ENCODE peak calls at places on chromosome 6, in seven cellular contexts. R, L, S, H, N, B and M are unnamed samples.

GRCh38 chr6:111663692-111664564 is 58.2 kb upstream of the TRAF3IP2 start:
- DNase-seq in L (peak; percentile 38), B (no peak), R (peak; percentile 81), H (peak; percentile 50), N (peak; percentile 30), S (no peak), M (peak; percentile 46)

GRCh38 chr6:140956567-140957306 is 1176.0 kb upstream of the GJE1 start:
- DNase-seq in B (no peak), H (peak; percentile 42), N (no peak), L (peak; percentile 65), R (peak; percentile 85), S (no peak), M (no peak)

GRCh38 chr6:72826744-72827438 is 205.0 kb downstream of the KCNQ5 start:
- DNase-seq in S (no peak), B (peak; percentile 86), H (peak; percentile 76), N (no peak), R (peak; percentile 76), L (peak; percentile 59), M (no peak)

GRCh38 chr6:336159-337114 is 44.1 kb downstream of the DUSP22 start:
- DNase-seq in H (no peak), L (no peak), N (no peak), R (no peak), B (no peak), S (no peak), M (no peak)

GRCh38 chr6:2721219-2721618 is 29.5 kb downstream of the MYLK4 start:
- DNase-seq in B (no peak), R (no peak), N (no peak), L (no peak), H (no peak), S (no peak), M (no peak)

GRCh38 chr6:13063300-13063918 is 264.9 kb downstream of the TBC1D7 start:
- DNase-seq in L (no peak), B (no peak), R (peak; percentile 35), N (no peak), H (no peak), S (no peak), M (no peak)

GRCh38 chr6:148471624-148472494 is 129.2 kb downstream of the SASH1 start:
- DNase-seq in B (no peak), S (peak; percentile 91), R (peak; percentile 60), N (no peak), H (peak; percentile 50), L (peak; percentile 52), M (no peak)

GRCh38 chr6:53240763-53241162 is 92.1 kb upstream of the GCM1 start:
- DNase-seq in B (no peak), H (no peak), L (no peak), N (no peak), S (no peak), R (no peak), M (no peak)

GRCh38 chr6:32886674-32887383 is 32.8 kb downstream of the PSMB9 start:
- DNase-seq in R (peak; percentile 89), N (peak; percentile 68), S (no peak), B (peak; percentile 79), L (peak; percentile 89), H (peak; percentile 68), M (no peak)

GRCh38 chr6:151627689-151628444 is 134.1 kb downstream of the CCDC170 start:
- DNase-seq in H (no peak), L (no peak), B (peak; percentile 72), R (peak; percentile 8), S (no peak), N (no peak), M (peak; percentile 88)

GRCh38 chr6:1291381-1291780 is 20.5 kb upstream of the FOXQ1 start:
- DNase-seq in B (no peak), H (no peak), L (no peak), R (no peak), S (peak; percentile 72), N (no peak), M (no peak)

GRCh38 chr6:52362443-52363221 is 681 bp downstream of the PAQR8 start:
- DNase-seq in N (peak; percentile 55), H (no peak), B (no peak), L (no peak), R (peak; percentile 57), S (no peak), M (peak; percentile 54)

GRCh38 chr6:167317172-167317571 is 7.7 kb upstream of the TTLL2 start:
- DNase-seq in S (no peak), H (no peak), N (no peak), L (no peak), R (no peak), B (no peak), M (no peak)

GRCh38 chr6:30770164-30770563 is 25.8 kb upstream of the IER3 start:
- DNase-seq in N (no peak), L (peak; percentile 57), S (no peak), R (peak; percentile 64), B (peak; percentile 40), H (peak; percentile 30), M (no peak)

GRCh38 chr6:4402477-4402976 is 267.2 kb upstream of the ECI2 start:
- DNase-seq in H (peak; percentile 87), S (no peak), N (no peak), R (peak; percentile 93), B (peak; percentile 93), L (peak; percentile 89), M (no peak)

GRCh38 chr6:87393026-87393622 is 14.6 kb upstream of the CFAP206 start:
- DNase-seq in B (peak; percentile 64), H (peak; percentile 78), L (peak; percentile 70), R (peak; percentile 74), S (no peak), N (no peak), M (peak; percentile 42)

GRCh38 chr6:149499066-149499465 is 14.3 kb upstream of the ZC3H12D start:
- DNase-seq in H (peak; percentile 98), B (peak; percentile 92), N (no peak), R (peak; percentile 76), S (no peak), L (peak; percentile 98), M (no peak)

GRCh38 chr6:158032354-158032733 is 50.7 kb downstream of the SYNJ2 start:
- DNase-seq in R (no peak), B (no peak), H (no peak), L (no peak), N (no peak), S (no peak), M (no peak)
- H3K4me3 ChIP-seq in R (peak overlapping the region; percentile 7), B (no peak overlapping the region), H (no peak overlapping the region), L (no peak overlapping the region), N (no peak overlapping the region), S (no peak overlapping the region), M (no peak overlapping the region)

GRCh38 chr6:125044066-125044465 is 81.8 kb downstream of the RNF217 start:
- DNase-seq in H (no peak), R (no peak), B (no peak), N (no peak), L (no peak), S (no peak), M (no peak)

GRCh38 chr6:125046107-125046925 is 84.1 kb downstream of the RNF217 start:
- DNase-seq in R (peak; percentile 22), S (no peak), B (peak; percentile 18), N (no peak), H (no peak), L (no peak), M (no peak)

GRCh38 chr6:125050663-125051318 is 88.6 kb downstream of the RNF217 start:
- DNase-seq in B (no peak), L (peak; percentile 64), H (peak; percentile 84), S (no peak), N (no peak), R (no peak), M (no peak)

GRCh38 chr6:125044667-125045066 is 82.4 kb downstream of the RNF217 start:
- DNase-seq in B (no peak), N (no peak), H (no peak), S (no peak), L (no peak), R (no peak), M (no peak)

DNA sequence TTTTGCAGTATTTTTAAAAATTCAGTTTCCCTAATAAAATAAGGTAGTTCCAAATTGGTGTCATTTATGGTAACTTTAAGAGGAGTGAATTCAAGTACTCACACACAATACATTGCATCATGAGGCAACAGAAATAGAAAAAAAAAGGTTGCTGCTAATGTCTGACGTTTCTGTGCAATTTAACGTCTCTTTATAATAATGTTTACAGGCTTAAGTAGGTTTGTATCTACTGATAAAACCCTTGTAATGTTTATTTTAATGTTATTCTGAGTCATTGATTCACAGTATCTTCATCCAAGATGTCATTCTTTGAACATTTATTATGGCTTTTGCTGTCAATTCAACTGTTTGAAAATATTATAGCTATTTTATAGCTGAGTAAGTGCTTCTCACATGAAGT is 86.0 kb downstream of the RNF217 start:
- DNase-seq in R (no peak), B (no peak), S (no peak), H (no peak), L (no peak), N (no peak), M (no peak)
- H3K4me1 ChIP-seq in R (no peaks in the 10 kb centered on the region), B (peaks cover 4% of the 10 kb centered on the region), S (no peaks in the 10 kb centered on the region), H (no peaks in the 10 kb centered on the region), L (peaks cover 6% of the 10 kb centered on the region), N (no peaks in the 10 kb centered on the region), M (peaks cover 8% of the 10 kb centered on the region)

GRCh38 chr6:11920566-11920965 is 91.5 kb upstream of the HIVEP1 start:
- DNase-seq in N (no peak), B (no peak), S (no peak), R (peak; percentile 27), L (no peak), H (no peak), M (no peak)

GRCh38 chr6:11918739-11919605 is 93.1 kb upstream of the HIVEP1 start:
- DNase-seq in H (no peak), L (peak; percentile 53), B (no peak), R (peak; percentile 72), N (no peak), S (no peak), M (no peak)

GRCh38 chr6:11921017-11921438 is 91.1 kb upstream of the HIVEP1 start:
- DNase-seq in B (peak; percentile 90), S (no peak), L (peak; percentile 95), N (no peak), R (peak; percentile 99), H (peak; percentile 87), M (no peak)

GRCh38 chr6:11919771-11920440 is 92.2 kb upstream of the HIVEP1 start:
- DNase-seq in N (no peak), L (no peak), H (no peak), S (no peak), R (peak; percentile 29), B (no peak), M (no peak)

DNA sequence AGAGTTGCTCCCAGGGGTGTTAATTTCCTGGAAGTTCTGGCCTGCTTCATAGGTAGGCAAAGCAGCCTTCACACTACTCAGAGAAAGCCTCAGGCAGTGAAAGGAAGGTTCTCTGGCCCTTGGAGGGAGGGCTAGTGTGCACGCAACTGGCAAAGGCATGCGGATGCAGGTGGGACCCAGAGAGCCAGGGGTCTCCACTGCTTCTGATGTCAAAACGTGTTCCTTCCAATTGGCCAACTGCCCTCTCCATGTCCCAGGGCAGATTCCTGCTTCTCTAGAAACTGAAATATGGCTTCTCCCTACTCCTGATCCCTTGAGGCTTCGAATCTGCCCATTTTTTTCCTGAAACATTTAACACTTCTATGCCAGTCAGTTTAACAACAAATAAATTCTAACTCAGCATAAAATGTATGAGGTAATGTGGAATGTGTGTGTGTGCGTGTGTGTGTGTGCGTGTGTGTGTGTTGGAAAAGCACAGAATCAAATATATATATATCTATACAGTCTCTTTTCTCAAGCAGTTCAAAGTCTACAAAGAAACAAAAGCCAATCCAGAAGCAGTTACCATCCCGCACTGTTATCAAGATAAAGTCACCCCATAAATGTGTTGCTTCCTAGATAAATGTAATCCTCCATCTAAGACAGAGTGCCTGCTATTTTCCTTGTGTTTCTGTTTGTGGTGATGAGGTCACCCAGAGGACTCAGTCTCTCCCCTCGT is 93.9 kb upstream of the HIVEP1 start:
- DNase-seq in S (no peak), B (no peak), L (peak; percentile 82), R (peak; percentile 91), N (no peak), H (peak; percentile 71), M (no peak)
- H3K4me3 ChIP-seq in S (no peak overlapping the region), B (no peak overlapping the region), L (no peak overlapping the region), R (peak overlapping the region; percentile 9), N (no peak overlapping the region), H (no peak overlapping the region), M (no peak overlapping the region)

GRCh38 chr6:18416341-18416679 is 29.2 kb downstream of the RNF144B start:
- DNase-seq in H (no peak), L (no peak), B (no peak), R (no peak), N (no peak), S (no peak), M (no peak)
- H3K4me1 ChIP-seq in H (no peaks in the 10 kb centered on the region), L (peaks cover 1% of the 10 kb centered on the region), B (no peaks in the 10 kb centered on the region), R (peaks cover 27% of the 10 kb centered on the region), N (no peaks in the 10 kb centered on the region), S (peaks cover 19% of the 10 kb centered on the region), M (no peaks in the 10 kb centered on the region)